ENCODE peak calls at places on chromosomes 2 and 18, in seven cellular contexts. One of them, this sample, is unnamed.

GRCh38 chr2:35365859-35366258 is 989.7 kb upstream of the CRIM1 start:
- DNase-seq in effector memory CD4-positive, alpha-beta T cell: no peak
- DNase-seq in endothelial cell of umbilical vein: no peak
- DNase-seq in mesendoderm: no peak
- DNase-seq in K562: no peak
- DNase-seq in NB4: no peak
- DNase-seq in upper lobe of right lung: no peak
- DNase-seq in this sample: no peak

GRCh38 chr2:29430382-29431112 is 315.3 kb downstream of the CLIP4 start:
- DNase-seq in K562: no peak
- DNase-seq in mesendoderm: no peak
- DNase-seq in effector memory CD4-positive, alpha-beta T cell: no peak
- DNase-seq in upper lobe of right lung: no peak
- DNase-seq in endothelial cell of umbilical vein: no peak
- DNase-seq in NB4: no peak
- DNase-seq in this sample: no peak

GRCh38 chr2:29535188-29535587 is 386.2 kb downstream of the ALK start:
- DNase-seq in endothelial cell of umbilical vein: no peak
- DNase-seq in K562: no peak
- DNase-seq in upper lobe of right lung: no peak
- DNase-seq in effector memory CD4-positive, alpha-beta T cell: no peak
- DNase-seq in mesendoderm: no peak
- DNase-seq in NB4: no peak
- DNase-seq in this sample: no peak

GRCh38 chr2:134002391-134002790 is 251.5 kb upstream of the MGAT5 start:
- DNase-seq in endothelial cell of umbilical vein: no peak
- DNase-seq in mesendoderm: no peak
- DNase-seq in effector memory CD4-positive, alpha-beta T cell: no peak
- DNase-seq in K562: no peak
- DNase-seq in upper lobe of right lung: no peak
- DNase-seq in NB4: no peak
- DNase-seq in this sample: no peak

GRCh38 chr2:190996338-190996946 is 17.5 kb downstream of the STAT1 start:
- DNase-seq in endothelial cell of umbilical vein: peak; percentile 48
- DNase-seq in K562: peak; percentile 65
- DNase-seq in effector memory CD4-positive, alpha-beta T cell: peak; percentile 14
- DNase-seq in mesendoderm: peak; percentile 76
- DNase-seq in NB4: peak; percentile 70
- DNase-seq in upper lobe of right lung: no peak
- DNase-seq in this sample: no peak

GRCh38 chr18:62744076-62744705 is 28.9 kb downstream of the PHLPP1 start:
- DNase-seq in effector memory CD4-positive, alpha-beta T cell: no peak
- DNase-seq in mesendoderm: no peak
- DNase-seq in K562: no peak
- DNase-seq in endothelial cell of umbilical vein: no peak
- DNase-seq in NB4: no peak
- DNase-seq in upper lobe of right lung: no peak
- DNase-seq in this sample: no peak

GRCh38 chr2:154446324-154446723 is 252.2 kb upstream of the KCNJ3 start:
- DNase-seq in K562: no peak
- DNase-seq in NB4: no peak
- DNase-seq in effector memory CD4-positive, alpha-beta T cell: no peak
- DNase-seq in endothelial cell of umbilical vein: no peak
- DNase-seq in mesendoderm: no peak
- DNase-seq in upper lobe of right lung: no peak
- DNase-seq in this sample: no peak

GRCh38 chr2:25041307-25041927 is 459 bp upstream of the EFR3B start:
- DNase-seq in K562: peak; percentile 16
- DNase-seq in upper lobe of right lung: peak; percentile 84
- DNase-seq in endothelial cell of umbilical vein: peak; percentile 22
- DNase-seq in effector memory CD4-positive, alpha-beta T cell: peak; percentile 23
- DNase-seq in NB4: no peak
- DNase-seq in mesendoderm: peak; percentile 84
- DNase-seq in this sample: no peak

GRCh38 chr2:108932736-108933135 is 56.3 kb downstream of the EDAR start:
- DNase-seq in effector memory CD4-positive, alpha-beta T cell: no peak
- DNase-seq in upper lobe of right lung: no peak
- DNase-seq in mesendoderm: no peak
- DNase-seq in NB4: no peak
- DNase-seq in K562: no peak
- DNase-seq in endothelial cell of umbilical vein: no peak
- DNase-seq in this sample: no peak

GRCh38 chr2:221571108-221571390 is 1.1 kb downstream of the EPHA4 start:
- DNase-seq in NB4: no peak
- DNase-seq in endothelial cell of umbilical vein: peak; percentile 27
- DNase-seq in K562: no peak
- DNase-seq in mesendoderm: no peak
- DNase-seq in effector memory CD4-positive, alpha-beta T cell: no peak
- DNase-seq in upper lobe of right lung: no peak
- DNase-seq in this sample: peak; percentile 3

GRCh38 chr18:44602380-44602779 is 78.3 kb upstream of the SETBP1 start:
- DNase-seq in endothelial cell of umbilical vein: no peak
- DNase-seq in upper lobe of right lung: no peak
- DNase-seq in K562: no peak
- DNase-seq in mesendoderm: no peak
- DNase-seq in NB4: no peak
- DNase-seq in effector memory CD4-positive, alpha-beta T cell: no peak
- DNase-seq in this sample: no peak

GRCh38 chr2:84033347-84033974 is 425.6 kb downstream of the SUCLG1 start:
- DNase-seq in upper lobe of right lung: no peak
- DNase-seq in K562: no peak
- DNase-seq in NB4: no peak
- DNase-seq in mesendoderm: no peak
- DNase-seq in effector memory CD4-positive, alpha-beta T cell: no peak
- DNase-seq in endothelial cell of umbilical vein: no peak
- DNase-seq in this sample: no peak

GRCh38 chr2:172012688-172013358 is 13.1 kb downstream of the METAP1D start:
- DNase-seq in endothelial cell of umbilical vein: no peak
- DNase-seq in effector memory CD4-positive, alpha-beta T cell: no peak
- DNase-seq in K562: no peak
- DNase-seq in mesendoderm: no peak
- DNase-seq in NB4: no peak
- DNase-seq in upper lobe of right lung: no peak
- DNase-seq in this sample: no peak

GRCh38 chr2:167954500-167954899 is 292.9 kb downstream of the STK39 start:
- DNase-seq in K562: no peak
- DNase-seq in endothelial cell of umbilical vein: no peak
- DNase-seq in effector memory CD4-positive, alpha-beta T cell: no peak
- DNase-seq in upper lobe of right lung: no peak
- DNase-seq in NB4: no peak
- DNase-seq in mesendoderm: no peak
- DNase-seq in this sample: no peak

GRCh38 chr2:144479659-144480058 is 40.3 kb downstream of the ZEB2 start:
- DNase-seq in upper lobe of right lung: no peak
- DNase-seq in mesendoderm: peak; percentile 78
- DNase-seq in effector memory CD4-positive, alpha-beta T cell: no peak
- DNase-seq in K562: no peak
- DNase-seq in NB4: no peak
- DNase-seq in endothelial cell of umbilical vein: no peak
- DNase-seq in this sample: no peak

DNA sequence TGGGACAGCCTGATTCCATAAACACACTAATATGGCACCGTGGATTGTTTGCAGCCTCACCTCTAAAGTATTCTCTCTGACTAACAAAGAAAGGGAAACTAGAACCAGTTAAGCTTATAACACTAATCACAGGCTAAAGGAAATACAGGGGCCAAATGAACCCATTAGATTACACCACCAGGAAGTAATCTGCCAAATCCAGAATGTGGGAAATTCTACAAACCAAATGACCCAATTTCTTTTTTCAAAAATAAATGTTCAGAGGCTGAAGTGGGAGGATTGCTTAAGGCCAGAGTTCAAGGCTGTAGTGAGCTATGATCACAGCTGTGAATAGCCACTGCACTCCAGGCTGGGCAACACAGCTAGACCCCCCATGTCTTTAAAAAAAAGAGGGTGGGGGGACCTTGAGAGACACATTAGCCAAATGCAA is 1.5 kb upstream of the MPPE1 start:
- DNase-seq in NB4: peak; percentile 27
- DNase-seq in endothelial cell of umbilical vein: peak; percentile 49
- DNase-seq in effector memory CD4-positive, alpha-beta T cell: no peak
- DNase-seq in upper lobe of right lung: no peak
- DNase-seq in mesendoderm: no peak
- DNase-seq in K562: no peak
- DNase-seq in this sample: no peak
- H3K4me3 ChIP-seq in NB4: no peak overlapping the region
- H3K4me3 ChIP-seq in endothelial cell of umbilical vein: peak overlapping the region; percentile 68
- H3K4me3 ChIP-seq in effector memory CD4-positive, alpha-beta T cell: no peak overlapping the region
- H3K4me3 ChIP-seq in upper lobe of right lung: peak overlapping the region; percentile 75
- H3K4me3 ChIP-seq in mesendoderm: no peak overlapping the region
- H3K4me3 ChIP-seq in K562: no peak overlapping the region
- H3K4me3 ChIP-seq in this sample: no peak overlapping the region

GRCh38 chr18:848062-848795 is 36.2 kb upstream of the YES1 start:
- DNase-seq in K562: no peak
- DNase-seq in upper lobe of right lung: no peak
- DNase-seq in NB4: no peak
- DNase-seq in effector memory CD4-positive, alpha-beta T cell: no peak
- DNase-seq in endothelial cell of umbilical vein: no peak
- DNase-seq in mesendoderm: no peak
- DNase-seq in this sample: no peak

GRCh38 chr18:841647-842370 is 29.8 kb upstream of the YES1 start:
- DNase-seq in mesendoderm: no peak
- DNase-seq in upper lobe of right lung: no peak
- DNase-seq in endothelial cell of umbilical vein: no peak
- DNase-seq in K562: peak; percentile 79
- DNase-seq in NB4: no peak
- DNase-seq in effector memory CD4-positive, alpha-beta T cell: no peak
- DNase-seq in this sample: no peak

GRCh38 chr18:840080-840408 is 28.0 kb upstream of the YES1 start:
- DNase-seq in effector memory CD4-positive, alpha-beta T cell: no peak
- DNase-seq in NB4: no peak
- DNase-seq in mesendoderm: no peak
- DNase-seq in upper lobe of right lung: no peak
- DNase-seq in endothelial cell of umbilical vein: no peak
- DNase-seq in K562: peak; percentile 69
- DNase-seq in this sample: no peak

GRCh38 chr18:850960-851359 is 38.9 kb upstream of the YES1 start:
- DNase-seq in upper lobe of right lung: no peak
- DNase-seq in NB4: no peak
- DNase-seq in mesendoderm: no peak
- DNase-seq in effector memory CD4-positive, alpha-beta T cell: no peak
- DNase-seq in endothelial cell of umbilical vein: no peak
- DNase-seq in K562: no peak
- DNase-seq in this sample: no peak

GRCh38 chr18:845152-845819 is 33.2 kb upstream of the YES1 start:
- DNase-seq in K562: no peak
- DNase-seq in NB4: no peak
- DNase-seq in endothelial cell of umbilical vein: peak; percentile 96
- DNase-seq in effector memory CD4-positive, alpha-beta T cell: no peak
- DNase-seq in mesendoderm: no peak
- DNase-seq in upper lobe of right lung: no peak
- DNase-seq in this sample: no peak
- H3K4me3 ChIP-seq in K562: no peak overlapping the region
- H3K4me3 ChIP-seq in NB4: no peak overlapping the region
- H3K4me3 ChIP-seq in endothelial cell of umbilical vein: no peak overlapping the region
- H3K4me3 ChIP-seq in effector memory CD4-positive, alpha-beta T cell: no peak overlapping the region
- H3K4me3 ChIP-seq in mesendoderm: no peak overlapping the region
- H3K4me3 ChIP-seq in upper lobe of right lung: no peak overlapping the region
- H3K4me3 ChIP-seq in this sample: no peak overlapping the region

GRCh38 chr2:64831134-64831976 is 157.8 kb upstream of the SLC1A4 start:
- DNase-seq in endothelial cell of umbilical vein: peak; percentile 91
- DNase-seq in NB4: peak; percentile 98
- DNase-seq in K562: peak; percentile 94
- DNase-seq in upper lobe of right lung: peak; percentile 90
- DNase-seq in effector memory CD4-positive, alpha-beta T cell: peak; percentile 74
- DNase-seq in mesendoderm: peak; percentile 82
- DNase-seq in this sample: peak; percentile 85

GRCh38 chr2:64836566-64836965 is 152.6 kb upstream of the SLC1A4 start:
- DNase-seq in upper lobe of right lung: no peak
- DNase-seq in NB4: no peak
- DNase-seq in mesendoderm: no peak
- DNase-seq in effector memory CD4-positive, alpha-beta T cell: no peak
- DNase-seq in endothelial cell of umbilical vein: no peak
- DNase-seq in K562: no peak
- DNase-seq in this sample: no peak

GRCh38 chr2:64832926-64833325 is 156.3 kb upstream of the SLC1A4 start:
- DNase-seq in effector memory CD4-positive, alpha-beta T cell: no peak
- DNase-seq in NB4: no peak
- DNase-seq in endothelial cell of umbilical vein: no peak
- DNase-seq in mesendoderm: no peak
- DNase-seq in upper lobe of right lung: no peak
- DNase-seq in K562: no peak
- DNase-seq in this sample: no peak

GRCh38 chr2:64829522-64829921 is 159.7 kb upstream of the SLC1A4 start:
- DNase-seq in NB4: no peak
- DNase-seq in K562: no peak
- DNase-seq in upper lobe of right lung: no peak
- DNase-seq in mesendoderm: no peak
- DNase-seq in effector memory CD4-positive, alpha-beta T cell: no peak
- DNase-seq in endothelial cell of umbilical vein: no peak
- DNase-seq in this sample: no peak

DNA sequence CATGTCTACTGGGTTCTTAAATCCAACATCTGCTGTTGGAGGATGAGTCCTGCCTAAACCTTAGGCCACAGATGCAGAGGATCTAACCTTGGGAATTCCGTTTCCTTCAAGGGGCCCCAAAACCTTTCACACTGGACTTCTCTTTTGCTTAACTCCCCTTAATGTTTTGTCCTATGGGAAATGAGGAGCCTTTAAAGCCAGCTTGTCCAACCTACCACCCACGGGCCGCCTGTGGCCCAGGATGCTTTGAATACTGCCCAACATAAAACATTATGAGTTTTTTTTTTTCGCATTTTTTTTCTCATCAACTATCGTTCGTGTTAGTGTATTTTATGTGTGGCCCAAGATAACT is 157.2 kb upstream of the SLC1A4 start:
- DNase-seq in mesendoderm: no peak
- DNase-seq in upper lobe of right lung: no peak
- DNase-seq in NB4: no peak
- DNase-seq in effector memory CD4-positive, alpha-beta T cell: no peak
- DNase-seq in endothelial cell of umbilical vein: no peak
- DNase-seq in K562: no peak
- DNase-seq in this sample: no peak
- H3K4me3 ChIP-seq in mesendoderm: no peak overlapping the region
- H3K4me3 ChIP-seq in upper lobe of right lung: no peak overlapping the region
- H3K4me3 ChIP-seq in NB4: no peak overlapping the region
- H3K4me3 ChIP-seq in effector memory CD4-positive, alpha-beta T cell: no peak overlapping the region
- H3K4me3 ChIP-seq in endothelial cell of umbilical vein: no peak overlapping the region
- H3K4me3 ChIP-seq in K562: no peak overlapping the region
- H3K4me3 ChIP-seq in this sample: no peak overlapping the region

DNA sequence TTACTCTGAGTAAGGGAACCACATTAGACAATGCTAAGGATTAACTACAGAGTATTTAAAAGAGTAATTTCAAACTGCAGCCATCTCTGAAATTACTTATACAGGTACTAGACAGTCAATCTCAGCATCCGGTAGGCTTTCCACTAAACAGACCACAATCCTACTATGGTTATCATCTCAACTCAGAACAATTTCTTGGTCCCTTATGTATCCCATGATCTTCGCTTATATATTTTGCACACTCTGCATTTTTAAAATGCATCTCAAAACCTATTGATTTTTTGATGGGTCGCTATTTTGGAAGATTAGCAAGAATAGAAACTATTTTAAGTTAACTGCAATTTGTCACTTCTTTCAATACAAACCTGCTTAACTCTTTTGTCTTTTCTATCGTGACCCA is 1.4 kb downstream of the PPP4R1 start:
- DNase-seq in upper lobe of right lung: no peak
- DNase-seq in NB4: no peak
- DNase-seq in K562: peak; percentile 25
- DNase-seq in effector memory CD4-positive, alpha-beta T cell: no peak
- DNase-seq in endothelial cell of umbilical vein: peak; percentile 21
- DNase-seq in mesendoderm: no peak
- DNase-seq in this sample: peak; percentile 16
- H3K4me3 ChIP-seq in upper lobe of right lung: peak overlapping the region; percentile 72
- H3K4me3 ChIP-seq in NB4: peak overlapping the region; percentile 75
- H3K4me3 ChIP-seq in K562: peak overlapping the region; percentile 84
- H3K4me3 ChIP-seq in effector memory CD4-positive, alpha-beta T cell: peak overlapping the region; percentile 69
- H3K4me3 ChIP-seq in endothelial cell of umbilical vein: peak overlapping the region; percentile 98
- H3K4me3 ChIP-seq in mesendoderm: no peak overlapping the region
- H3K4me3 ChIP-seq in this sample: peak overlapping the region; percentile 77

GRCh38 chr2:64745562-64745961 is 91.8 kb upstream of the SERTAD2 start:
- DNase-seq in endothelial cell of umbilical vein: no peak
- DNase-seq in effector memory CD4-positive, alpha-beta T cell: no peak
- DNase-seq in mesendoderm: no peak
- DNase-seq in K562: no peak
- DNase-seq in NB4: peak; percentile 44
- DNase-seq in upper lobe of right lung: no peak
- DNase-seq in this sample: no peak
- H3K4me3 ChIP-seq in endothelial cell of umbilical vein: no peak overlapping the region
- H3K4me3 ChIP-seq in effector memory CD4-positive, alpha-beta T cell: no peak overlapping the region
- H3K4me3 ChIP-seq in mesendoderm: no peak overlapping the region
- H3K4me3 ChIP-seq in K562: no peak overlapping the region
- H3K4me3 ChIP-seq in NB4: no peak overlapping the region
- H3K4me3 ChIP-seq in upper lobe of right lung: no peak overlapping the region
- H3K4me3 ChIP-seq in this sample: no peak overlapping the region

This sample was measured in GM06990.